ENCODE peak calls at places on chromosomes 13 and 19, in nine cellular contexts. J is stimulated activated CD4-positive, alpha-beta T cell treated with anti-CD3 and anti-CD28 coated beads, Interleukin-1b, Interleukin-23, amount 100 ng/mL, for 1 hour; H is activated naive CD4-positive, alpha-beta T cell; F is AG09319; S is GF-D8; Z is EH; Q is neural progenitor cell; C is GM23248; W is HFFc6. L is an unnamed sample.

GRCh38 chr13:74288361-74288911 is 154.2 kb upstream of the KLF12 start:
- DNase-seq in J (no peak), H (no peak), F (no peak), S (no peak), Z (no peak), Q (peak), C (no peak), W (no peak), L (peak)

GRCh38 chr13:103371271-103371670 is 305.1 kb upstream of the SLC10A2 start:
- DNase-seq in J (no peak), H (no peak), F (no peak), S (no peak), Z (no peak), Q (no peak), C (no peak), W (no peak), L (no peak)

GRCh38 chr13:80824231-80824630 is 483.3 kb upstream of the SPRY2 start:
- DNase-seq in J (no peak), H (no peak), F (no peak), S (no peak), Z (no peak), Q (no peak), C (no peak), W (no peak), L (no peak)

GRCh38 chr19:1248454-1249297 is at the start of gene MIDN:
- DNase-seq in J (peak), H (peak), F (peak), S (peak), Z (peak), Q (peak), C (peak), W (peak), L (peak)

GRCh38 chr19:45501730-45502014 is 3.4 kb downstream of the PPM1N start:
- DNase-seq in J (no peak), H (no peak), F (no peak), S (no peak), Z (no peak), Q (no peak), C (no peak), W (no peak), L (no peak)

GRCh38 chr19:29810504-29810871 is 1.3 kb upstream of the CCNE1 start:
- DNase-seq in J (no peak), H (no peak), F (no peak), S (no peak), Z (peak), Q (no peak), C (peak), W (peak), L (no peak)

GRCh38 chr19:31356587-31357314 is 7.5 kb upstream of the TSHZ3 start:
- DNase-seq in J (no peak), H (no peak), F (no peak), S (no peak), Z (no peak), Q (peak), C (no peak), W (no peak), L (no peak)

GRCh38 chr13:74015137-74015536 is 119.1 kb downstream of the KLF12 start:
- DNase-seq in J (no peak), H (no peak), F (no peak), S (no peak), Z (no peak), Q (no peak), C (peak), W (peak), L (no peak)

GRCh38 chr19:49687566-49688316 is 1.7 kb upstream of the ADM5 start:
- DNase-seq in J (no peak), H (no peak), F (no peak), S (no peak), Z (peak), Q (no peak), C (no peak), W (no peak), L (no peak)

GRCh38 chr19:33755314-33756020 is 41.2 kb upstream of the KCTD15 start:
- DNase-seq in J (no peak), H (no peak), F (no peak), S (no peak), Z (no peak), Q (peak), C (no peak), W (no peak), L (no peak)

GRCh38 chr13:80050252-80050651 is 290.7 kb downstream of the SPRY2 start:
- DNase-seq in J (no peak), H (no peak), F (no peak), S (no peak), Z (peak), Q (no peak), C (peak), W (no peak), L (no peak)

GRCh38 chr19:35756373-35757230 is at the start of gene HSPB6:
- DNase-seq in J (no peak), H (no peak), F (no peak), S (no peak), Z (peak), Q (peak), C (peak), W (peak), L (no peak)

GRCh38 chr19:18249834-18250233 is 23.6 kb upstream of the PDE4C start:
- DNase-seq in J (no peak), H (no peak), F (no peak), S (no peak), Z (no peak), Q (no peak), C (no peak), W (no peak), L (no peak)

GRCh38 chr13:41562083-41562482 is 104.7 kb downstream of the RGCC start:
- DNase-seq in J (no peak), H (no peak), F (peak), S (no peak), Z (peak), Q (no peak), C (peak), W (peak), L (no peak)

GRCh38 chr13:97539651-97540230 is 105.8 kb downstream of the RAP2A start:
- DNase-seq in J (no peak), H (no peak), F (no peak), S (no peak), Z (peak), Q (no peak), C (peak), W (no peak), L (no peak)

GRCh38 chr13:73653688-73654087 is 480.5 kb downstream of the KLF12 start:
- DNase-seq in J (no peak), H (no peak), F (no peak), S (no peak), Z (no peak), Q (no peak), C (no peak), W (no peak), L (no peak)

GRCh38 chr19:13984875-13985741 is 21.0 kb downstream of the RFX1 start:
- DNase-seq in J (no peak), H (no peak), F (no peak), S (no peak), Z (no peak), Q (no peak), C (no peak), W (no peak), L (no peak)

GRCh38 chr13:36142735-36143134 is 11.6 kb upstream of the DCLK1 start:
- DNase-seq in J (no peak), H (no peak), F (no peak), S (no peak), Z (no peak), Q (no peak), C (no peak), W (no peak), L (no peak)

GRCh38 chr19:49497047-49497789 is 984 bp downstream of the RPS11 start:
- DNase-seq in J (peak), H (peak), F (no peak), S (peak), Z (peak), Q (peak), C (peak), W (peak), L (no peak)

GRCh38 chr13:24459234-24459633 is 53.3 kb downstream of the PARP4 start:
- DNase-seq in J (no peak), H (no peak), F (peak), S (no peak), Z (peak), Q (no peak), C (peak), W (peak), L (no peak)

GRCh38 chr19:1221141-1221903 is 15.7 kb downstream of the STK11 start:
- DNase-seq in J (no peak), H (no peak), F (no peak), S (no peak), Z (peak), Q (peak), C (peak), W (peak), L (peak)

GRCh38 chr19:20151617-20152145 is 15.3 kb upstream of the ZNF486 start:
- DNase-seq in J (no peak), H (no peak), F (no peak), S (no peak), Z (no peak), Q (peak), C (no peak), W (no peak), L (no peak)

GRCh38 chr19:32404939-32405430 is 585 bp upstream of the DPY19L3 start:
- DNase-seq in J (no peak), H (no peak), F (peak), S (peak), Z (peak), Q (peak), C (peak), W (no peak), L (peak)

GRCh38 chr19:49425922-49426592 is 869 bp downstream of the GFY start:
- DNase-seq in J (no peak), H (no peak), F (no peak), S (no peak), Z (no peak), Q (peak), C (peak), W (no peak), L (no peak)

GRCh38 chr19:38617283-38617763 is 430 bp downstream of the MAP4K1 start:
- DNase-seq in J (no peak), H (no peak), F (no peak), S (no peak), Z (no peak), Q (no peak), C (no peak), W (no peak), L (no peak)

GRCh38 chr13:41652735-41653361 is 195.5 kb downstream of the RGCC start:
- DNase-seq in J (no peak), H (no peak), F (peak), S (peak), Z (peak), Q (peak), C (peak), W (peak), L (peak)